ENCODE peak calls at places on chromosomes 6 and 20, in eight cellular contexts. S is tibial artery; B is activated T-cell treated with anti-CD3 and anti-CD28 coated beads, Interleukin-2, amount 50 U/mL, for 48 hours; V is erythroblast; Y is kidney tubule cell; F is GM13976; J is lower leg skin; P is HT1080. K is an unnamed sample.

GRCh38 chr20:63599396-63600050 is 25.5 kb upstream of the HELZ2 start:
- DNase-seq in S (no peak), B (no peak), V (no peak), Y (no peak), F (no peak), J (no peak), P (no peak), K (no peak)

GRCh38 chr6:41576667-41577066 is 30.5 kb downstream of the FOXP4 start:
- DNase-seq in S (no peak), B (no peak), V (no peak), Y (no peak), F (no peak), J (no peak), P (no peak), K (no peak)

GRCh38 chr6:15023448-15023847 is 222.4 kb upstream of the JARID2 start:
- DNase-seq in S (no peak), B (peak), V (no peak), Y (no peak), F (peak), J (no peak), P (no peak), K (no peak)

GRCh38 chr20:24616258-24617079 is 147.0 kb downstream of the SYNDIG1 start:
- DNase-seq in S (no peak), B (no peak), V (no peak), Y (no peak), F (no peak), J (peak), P (no peak), K (no peak)

GRCh38 chr6:147161974-147162495 is 42.2 kb upstream of the STXBP5 start:
- DNase-seq in S (no peak), B (no peak), V (peak), Y (no peak), F (no peak), J (no peak), P (peak), K (peak)

GRCh38 chr20:3647418-3647817 is 15.8 kb downstream of the GFRA4 start:
- DNase-seq in S (no peak), B (no peak), V (no peak), Y (no peak), F (no peak), J (no peak), P (no peak), K (no peak)

GRCh38 chr6:43301081-43301870 is 3.2 kb downstream of the SLC22A7 start:
- DNase-seq in S (no peak), B (no peak), V (no peak), Y (no peak), F (peak), J (no peak), P (no peak), K (no peak)

GRCh38 chr6:13307508-13307995 is 20.8 kb downstream of the TBC1D7 start:
- DNase-seq in S (no peak), B (no peak), V (no peak), Y (peak), F (no peak), J (no peak), P (peak), K (no peak)

GRCh38 chr20:34817072-34817471 is 8.4 kb downstream of the NCOA6 start:
- DNase-seq in S (no peak), B (no peak), V (no peak), Y (no peak), F (no peak), J (no peak), P (no peak), K (no peak)

GRCh38 chr20:33817411-33817810 is 6.3 kb downstream of the CHMP4B start:
- DNase-seq in S (no peak), B (no peak), V (no peak), Y (no peak), F (no peak), J (no peak), P (no peak), K (no peak)

GRCh38 chr6:33392168-33392947 is 735 bp downstream of the KIFC1 start:
- DNase-seq in S (no peak), B (no peak), V (peak), Y (peak), F (peak), J (no peak), P (no peak), K (peak)

GRCh38 chr6:148746363-148747144 is at the start of gene UST:
- DNase-seq in S (peak), B (peak), V (peak), Y (peak), F (peak), J (peak), P (peak), K (peak)